ENCODE peak calls at places on chromosomes 12 and 14, in seven cellular contexts. One of them, this sample, is unnamed.

GRCh38 chr12:104986022-104986941 is at the start of gene NOPCHAP1:
- DNase-seq in CD8-positive, alpha-beta T cell: peak
- DNase-seq in ascending aorta: peak
- DNase-seq in IMR-90: peak
- DNase-seq in breast epithelium: peak
- DNase-seq in neural progenitor cell: peak
- DNase-seq in vagina: no peak
- DNase-seq in this sample: peak

GRCh38 chr14:76715927-76716200 is 45.4 kb upstream of the VASH1 start:
- DNase-seq in CD8-positive, alpha-beta T cell: no peak
- DNase-seq in ascending aorta: peak
- DNase-seq in IMR-90: no peak
- DNase-seq in breast epithelium: no peak
- DNase-seq in neural progenitor cell: no peak
- DNase-seq in vagina: no peak
- DNase-seq in this sample: no peak

GRCh38 chr12:30908389-30909087 is 18.0 kb upstream of the TSPAN11 start:
- DNase-seq in CD8-positive, alpha-beta T cell: no peak
- DNase-seq in ascending aorta: no peak
- DNase-seq in IMR-90: peak
- DNase-seq in breast epithelium: no peak
- DNase-seq in neural progenitor cell: no peak
- DNase-seq in vagina: no peak
- DNase-seq in this sample: no peak

GRCh38 chr12:118061876-118062791 is 1.2 kb upstream of the WSB2 start:
- DNase-seq in CD8-positive, alpha-beta T cell: peak
- DNase-seq in ascending aorta: peak
- DNase-seq in IMR-90: peak
- DNase-seq in breast epithelium: peak
- DNase-seq in neural progenitor cell: peak
- DNase-seq in vagina: no peak
- DNase-seq in this sample: no peak

GRCh38 chr12:70178038-70178437 is 65.2 kb upstream of the CNOT2 start:
- DNase-seq in CD8-positive, alpha-beta T cell: no peak
- DNase-seq in ascending aorta: no peak
- DNase-seq in IMR-90: no peak
- DNase-seq in breast epithelium: no peak
- DNase-seq in neural progenitor cell: no peak
- DNase-seq in vagina: no peak
- DNase-seq in this sample: no peak

GRCh38 chr12:112798019-112798760 is 6.6 kb downstream of the RPH3A start:
- DNase-seq in CD8-positive, alpha-beta T cell: no peak
- DNase-seq in ascending aorta: no peak
- DNase-seq in IMR-90: no peak
- DNase-seq in breast epithelium: no peak
- DNase-seq in neural progenitor cell: no peak
- DNase-seq in vagina: no peak
- DNase-seq in this sample: no peak

GRCh38 chr12:132955094-132955932 is 793 bp downstream of the ZNF605 start:
- DNase-seq in CD8-positive, alpha-beta T cell: no peak
- DNase-seq in ascending aorta: no peak
- DNase-seq in IMR-90: peak
- DNase-seq in breast epithelium: no peak
- DNase-seq in neural progenitor cell: peak
- DNase-seq in vagina: no peak
- DNase-seq in this sample: peak

GRCh38 chr12:74689071-74689655 is 151.5 kb downstream of the ATXN7L3B start:
- DNase-seq in CD8-positive, alpha-beta T cell: no peak
- DNase-seq in ascending aorta: no peak
- DNase-seq in IMR-90: peak
- DNase-seq in breast epithelium: no peak
- DNase-seq in neural progenitor cell: peak
- DNase-seq in vagina: no peak
- DNase-seq in this sample: no peak

GRCh38 chr14:89748004-89748403 is 206.5 kb downstream of the EFCAB11 start:
- DNase-seq in CD8-positive, alpha-beta T cell: no peak
- DNase-seq in ascending aorta: no peak
- DNase-seq in IMR-90: peak
- DNase-seq in breast epithelium: no peak
- DNase-seq in neural progenitor cell: no peak
- DNase-seq in vagina: no peak
- DNase-seq in this sample: no peak

GRCh38 chr14:102590667-102591099 is 1.8 kb upstream of the RCOR1 start:
- DNase-seq in CD8-positive, alpha-beta T cell: peak
- DNase-seq in ascending aorta: no peak
- DNase-seq in IMR-90: peak
- DNase-seq in breast epithelium: no peak
- DNase-seq in neural progenitor cell: peak
- DNase-seq in vagina: no peak
- DNase-seq in this sample: no peak

GRCh38 chr12:74896186-74896585 is 313.5 kb downstream of the KCNC2 start:
- DNase-seq in CD8-positive, alpha-beta T cell: no peak
- DNase-seq in ascending aorta: no peak
- DNase-seq in IMR-90: peak
- DNase-seq in breast epithelium: no peak
- DNase-seq in neural progenitor cell: no peak
- DNase-seq in vagina: no peak
- DNase-seq in this sample: no peak

GRCh38 chr12:262817-263216 is at the start of gene SLC6A13:
- DNase-seq in CD8-positive, alpha-beta T cell: no peak
- DNase-seq in ascending aorta: no peak
- DNase-seq in IMR-90: no peak
- DNase-seq in breast epithelium: no peak
- DNase-seq in neural progenitor cell: peak
- DNase-seq in vagina: no peak
- DNase-seq in this sample: no peak

GRCh38 chr12:28563926-28564325 is 373.7 kb downstream of the CCDC91 start:
- DNase-seq in CD8-positive, alpha-beta T cell: no peak
- DNase-seq in ascending aorta: no peak
- DNase-seq in IMR-90: peak
- DNase-seq in breast epithelium: no peak
- DNase-seq in neural progenitor cell: no peak
- DNase-seq in vagina: no peak
- DNase-seq in this sample: no peak

GRCh38 chr12:10285919-10286318 is 21.8 kb upstream of the KLRD1 start:
- DNase-seq in CD8-positive, alpha-beta T cell: peak
- DNase-seq in ascending aorta: no peak
- DNase-seq in IMR-90: no peak
- DNase-seq in breast epithelium: no peak
- DNase-seq in neural progenitor cell: no peak
- DNase-seq in vagina: no peak
- DNase-seq in this sample: no peak

GRCh38 chr14:29898470-29898869 is 29.2 kb downstream of the PRKD1 start:
- DNase-seq in CD8-positive, alpha-beta T cell: no peak
- DNase-seq in ascending aorta: no peak
- DNase-seq in IMR-90: no peak
- DNase-seq in breast epithelium: no peak
- DNase-seq in neural progenitor cell: no peak
- DNase-seq in vagina: no peak
- DNase-seq in this sample: no peak

GRCh38 chr12:48000878-48001321 is 3.4 kb downstream of the COL2A1 start:
- DNase-seq in CD8-positive, alpha-beta T cell: no peak
- DNase-seq in ascending aorta: no peak
- DNase-seq in IMR-90: peak
- DNase-seq in breast epithelium: peak
- DNase-seq in neural progenitor cell: peak
- DNase-seq in vagina: no peak
- DNase-seq in this sample: no peak

GRCh38 chr12:66048218-66048842 is 82.2 kb downstream of the LLPH start:
- DNase-seq in CD8-positive, alpha-beta T cell: no peak
- DNase-seq in ascending aorta: no peak
- DNase-seq in IMR-90: no peak
- DNase-seq in breast epithelium: no peak
- DNase-seq in neural progenitor cell: no peak
- DNase-seq in vagina: no peak
- DNase-seq in this sample: no peak

GRCh38 chr12:32754101-32754500 is 1.6 kb downstream of the YARS2 start:
- DNase-seq in CD8-positive, alpha-beta T cell: no peak
- DNase-seq in ascending aorta: no peak
- DNase-seq in IMR-90: no peak
- DNase-seq in breast epithelium: no peak
- DNase-seq in neural progenitor cell: no peak
- DNase-seq in vagina: no peak
- DNase-seq in this sample: no peak

GRCh38 chr14:68682166-68683103 is 110.4 kb downstream of the ZFP36L1 start:
- DNase-seq in CD8-positive, alpha-beta T cell: peak
- DNase-seq in ascending aorta: peak
- DNase-seq in IMR-90: peak
- DNase-seq in breast epithelium: no peak
- DNase-seq in neural progenitor cell: no peak
- DNase-seq in vagina: no peak
- DNase-seq in this sample: no peak

GRCh38 chr12:79690606-79691298 is at the start of gene PAWR:
- DNase-seq in CD8-positive, alpha-beta T cell: peak
- DNase-seq in ascending aorta: peak
- DNase-seq in IMR-90: peak
- DNase-seq in breast epithelium: peak
- DNase-seq in neural progenitor cell: peak
- DNase-seq in vagina: no peak
- DNase-seq in this sample: no peak

GRCh38 chr12:54032627-54033100 is at the start of gene HOXC5:
- DNase-seq in CD8-positive, alpha-beta T cell: peak
- DNase-seq in ascending aorta: peak
- DNase-seq in IMR-90: peak
- DNase-seq in breast epithelium: peak
- DNase-seq in neural progenitor cell: peak
- DNase-seq in vagina: no peak
- DNase-seq in this sample: peak

GRCh38 chr14:21724115-21724973 is 50.7 kb upstream of the OR4E1 start:
- DNase-seq in CD8-positive, alpha-beta T cell: no peak
- DNase-seq in ascending aorta: no peak
- DNase-seq in IMR-90: no peak
- DNase-seq in breast epithelium: no peak
- DNase-seq in neural progenitor cell: no peak
- DNase-seq in vagina: no peak
- DNase-seq in this sample: no peak

GRCh38 chr14:21719841-21720240 is 46.2 kb upstream of the OR4E1 start:
- DNase-seq in CD8-positive, alpha-beta T cell: no peak
- DNase-seq in ascending aorta: no peak
- DNase-seq in IMR-90: no peak
- DNase-seq in breast epithelium: no peak
- DNase-seq in neural progenitor cell: no peak
- DNase-seq in vagina: no peak
- DNase-seq in this sample: no peak

GRCh38 chr14:21721504-21721903 is 47.9 kb upstream of the OR4E1 start:
- DNase-seq in CD8-positive, alpha-beta T cell: no peak
- DNase-seq in ascending aorta: no peak
- DNase-seq in IMR-90: no peak
- DNase-seq in breast epithelium: no peak
- DNase-seq in neural progenitor cell: no peak
- DNase-seq in vagina: no peak
- DNase-seq in this sample: no peak

DNA sequence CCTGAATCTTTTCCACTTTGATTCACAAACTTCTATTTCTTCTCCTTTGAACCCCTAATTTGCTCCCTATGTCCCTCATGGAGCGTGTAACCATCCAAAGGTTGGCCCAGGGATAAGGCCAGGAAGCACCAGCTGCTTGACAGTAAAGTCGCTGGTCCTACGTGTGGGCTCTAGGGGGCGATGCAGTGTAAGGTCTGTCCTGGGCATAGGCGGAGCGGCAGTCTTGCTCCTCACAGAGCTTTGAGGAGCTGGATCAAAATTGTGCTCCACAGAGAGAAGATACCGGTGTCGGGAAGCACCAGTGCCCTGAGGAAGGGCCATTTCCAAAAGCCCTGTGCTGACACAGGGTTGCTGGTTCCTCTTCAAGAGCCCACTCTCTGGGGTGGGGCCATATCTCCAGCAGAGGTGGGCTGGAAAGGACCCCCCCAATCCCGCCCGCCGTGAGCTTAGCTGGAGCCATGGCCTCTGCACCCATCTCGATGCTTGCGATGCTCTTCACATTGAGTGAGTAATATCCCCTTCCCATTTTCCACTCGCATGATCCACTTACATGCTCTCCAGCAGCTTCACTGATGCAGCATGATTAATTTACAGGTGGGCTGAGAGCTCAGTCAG is 49.9 kb upstream of the OR4E1 start:
- DNase-seq in CD8-positive, alpha-beta T cell: peak
- DNase-seq in ascending aorta: no peak
- DNase-seq in IMR-90: no peak
- DNase-seq in breast epithelium: no peak
- DNase-seq in neural progenitor cell: peak
- DNase-seq in vagina: no peak
- DNase-seq in this sample: no peak
- TF ChIP-seq CTCF in CD8-positive, alpha-beta T cell: peak
- TF ChIP-seq CTCF in ascending aorta: no peak
- TF ChIP-seq CTCF in IMR-90: peak
- TF ChIP-seq CTCF in breast epithelium: no peak
- TF ChIP-seq CTCF in neural progenitor cell: peak
- TF ChIP-seq CTCF in vagina: no peak
- TF ChIP-seq CTCF in this sample: peak

GRCh38 chr12:11500222-11500860 is 105.0 kb upstream of the PRB2 start:
- DNase-seq in CD8-positive, alpha-beta T cell: peak
- DNase-seq in ascending aorta: peak
- DNase-seq in IMR-90: peak
- DNase-seq in breast epithelium: peak
- DNase-seq in neural progenitor cell: peak
- DNase-seq in vagina: no peak
- DNase-seq in this sample: peak
- TF ChIP-seq CTCF in CD8-positive, alpha-beta T cell: no peak
- TF ChIP-seq CTCF in ascending aorta: no peak
- TF ChIP-seq CTCF in IMR-90: no peak
- TF ChIP-seq CTCF in breast epithelium: no peak
- TF ChIP-seq CTCF in neural progenitor cell: no peak
- TF ChIP-seq CTCF in vagina: no peak
- TF ChIP-seq CTCF in this sample: no peak

GRCh38 chr14:96225745-96226151 is 21.1 kb downstream of the BDKRB2 start:
- DNase-seq in CD8-positive, alpha-beta T cell: no peak
- DNase-seq in ascending aorta: no peak
- DNase-seq in IMR-90: peak
- DNase-seq in breast epithelium: no peak
- DNase-seq in neural progenitor cell: peak
- DNase-seq in vagina: no peak
- DNase-seq in this sample: no peak
- TF ChIP-seq CTCF in CD8-positive, alpha-beta T cell: no peak
- TF ChIP-seq CTCF in ascending aorta: no peak
- TF ChIP-seq CTCF in IMR-90: peak
- TF ChIP-seq CTCF in breast epithelium: no peak
- TF ChIP-seq CTCF in neural progenitor cell: peak
- TF ChIP-seq CTCF in vagina: no peak
- TF ChIP-seq CTCF in this sample: no peak

GRCh38 chr12:125186471-125187147 is 121.4 kb downstream of the AACS start:
- DNase-seq in CD8-positive, alpha-beta T cell: no peak
- DNase-seq in ascending aorta: no peak
- DNase-seq in IMR-90: no peak
- DNase-seq in breast epithelium: no peak
- DNase-seq in neural progenitor cell: peak
- DNase-seq in vagina: no peak
- DNase-seq in this sample: no peak

GRCh38 chr12:125184213-125184952 is 119.1 kb downstream of the AACS start:
- DNase-seq in CD8-positive, alpha-beta T cell: no peak
- DNase-seq in ascending aorta: no peak
- DNase-seq in IMR-90: no peak
- DNase-seq in breast epithelium: no peak
- DNase-seq in neural progenitor cell: peak
- DNase-seq in vagina: no peak
- DNase-seq in this sample: no peak

GRCh38 chr12:125185311-125185739 is 120.1 kb downstream of the AACS start:
- DNase-seq in CD8-positive, alpha-beta T cell: no peak
- DNase-seq in ascending aorta: no peak
- DNase-seq in IMR-90: no peak
- DNase-seq in breast epithelium: no peak
- DNase-seq in neural progenitor cell: peak
- DNase-seq in vagina: no peak
- DNase-seq in this sample: no peak

GRCh38 chr12:125187148-125187733 is 122.0 kb downstream of the AACS start:
- DNase-seq in CD8-positive, alpha-beta T cell: no peak
- DNase-seq in ascending aorta: no peak
- DNase-seq in IMR-90: no peak
- DNase-seq in breast epithelium: no peak
- DNase-seq in neural progenitor cell: peak
- DNase-seq in vagina: no peak
- DNase-seq in this sample: no peak

GRCh38 chr12:125185740-125186470 is 120.7 kb downstream of the AACS start:
- DNase-seq in CD8-positive, alpha-beta T cell: no peak
- DNase-seq in ascending aorta: peak
- DNase-seq in IMR-90: peak
- DNase-seq in breast epithelium: no peak
- DNase-seq in neural progenitor cell: peak
- DNase-seq in vagina: no peak
- DNase-seq in this sample: peak
- TF ChIP-seq CTCF in CD8-positive, alpha-beta T cell: no peak
- TF ChIP-seq CTCF in ascending aorta: peak
- TF ChIP-seq CTCF in IMR-90: peak
- TF ChIP-seq CTCF in breast epithelium: no peak
- TF ChIP-seq CTCF in neural progenitor cell: peak
- TF ChIP-seq CTCF in vagina: no peak
- TF ChIP-seq CTCF in this sample: peak

This sample was measured in D721Med.